ENCODE peak calls at places on chromosomes 12 and 14, in nine cellular contexts. One of them, this sample, is unnamed.

GRCh38 chr12:114476159-114476558 is 70.2 kb upstream of the TBX5 start:
- DNase-seq in caudate nucleus: no peak
- DNase-seq in heart right ventricle: no peak
- DNase-seq in RWPE1: no peak
- DNase-seq in uterus: no peak
- DNase-seq in GM23248: peak; percentile 81
- DNase-seq in CD4-positive, alpha-beta T cell: no peak
- DNase-seq in A549: no peak
- DNase-seq in ovary: no peak
- DNase-seq in this sample: no peak

GRCh38 chr14:101235042-101235871 is 326.0 kb upstream of the DIO3 start:
- DNase-seq in caudate nucleus: no peak
- DNase-seq in uterus: peak; percentile 54
- DNase-seq in CD4-positive, alpha-beta T cell: no peak
- DNase-seq in A549: peak; percentile 78
- DNase-seq in GM23248: peak; percentile 70
- DNase-seq in heart right ventricle: peak; percentile 55
- DNase-seq in RWPE1: peak; percentile 64
- DNase-seq in ovary: peak; percentile 48
- DNase-seq in this sample: peak; percentile 56

GRCh38 chr14:61388173-61388975 is 67.0 kb downstream of the PRKCH start:
- DNase-seq in ovary: no peak
- DNase-seq in caudate nucleus: no peak
- DNase-seq in heart right ventricle: no peak
- DNase-seq in uterus: no peak
- DNase-seq in A549: no peak
- DNase-seq in GM23248: peak; percentile 30
- DNase-seq in RWPE1: peak; percentile 84
- DNase-seq in CD4-positive, alpha-beta T cell: no peak
- DNase-seq in this sample: no peak

GRCh38 chr12:26527702-26528101 is 305.3 kb downstream of the ITPR2 start:
- DNase-seq in RWPE1: no peak
- DNase-seq in heart right ventricle: no peak
- DNase-seq in ovary: no peak
- DNase-seq in A549: no peak
- DNase-seq in GM23248: no peak
- DNase-seq in CD4-positive, alpha-beta T cell: no peak
- DNase-seq in uterus: no peak
- DNase-seq in caudate nucleus: no peak
- DNase-seq in this sample: no peak

GRCh38 chr12:106223485-106224391 is 24.1 kb downstream of the CKAP4 start:
- DNase-seq in heart right ventricle: peak; percentile 60
- DNase-seq in GM23248: peak; percentile 74
- DNase-seq in uterus: peak; percentile 77
- DNase-seq in caudate nucleus: no peak
- DNase-seq in RWPE1: peak; percentile 80
- DNase-seq in A549: peak; percentile 90
- DNase-seq in CD4-positive, alpha-beta T cell: peak; percentile 61
- DNase-seq in ovary: peak; percentile 84
- DNase-seq in this sample: peak; percentile 75

GRCh38 chr12:120767071-120768024 is 41.7 kb downstream of the ACADS start:
- DNase-seq in caudate nucleus: no peak
- DNase-seq in CD4-positive, alpha-beta T cell: no peak
- DNase-seq in heart right ventricle: no peak
- DNase-seq in A549: no peak
- DNase-seq in uterus: no peak
- DNase-seq in GM23248: no peak
- DNase-seq in RWPE1: no peak
- DNase-seq in ovary: no peak
- DNase-seq in this sample: no peak

GRCh38 chr14:82075566-82075965 is 541.9 kb upstream of the SEL1L start:
- DNase-seq in RWPE1: peak; percentile 8
- DNase-seq in CD4-positive, alpha-beta T cell: no peak
- DNase-seq in caudate nucleus: no peak
- DNase-seq in ovary: no peak
- DNase-seq in uterus: no peak
- DNase-seq in GM23248: peak; percentile 20
- DNase-seq in heart right ventricle: peak; percentile 18
- DNase-seq in A549: no peak
- DNase-seq in this sample: peak; percentile 73

GRCh38 chr14:98956616-98957015 is 315.4 kb downstream of the BCL11B start:
- DNase-seq in ovary: no peak
- DNase-seq in uterus: no peak
- DNase-seq in caudate nucleus: no peak
- DNase-seq in CD4-positive, alpha-beta T cell: no peak
- DNase-seq in GM23248: peak; percentile 8
- DNase-seq in heart right ventricle: no peak
- DNase-seq in A549: no peak
- DNase-seq in RWPE1: no peak
- DNase-seq in this sample: no peak

GRCh38 chr14:36514278-36515104 is 5.5 kb downstream of the NKX2-1 start:
- DNase-seq in RWPE1: no peak
- DNase-seq in heart right ventricle: no peak
- DNase-seq in A549: no peak
- DNase-seq in GM23248: no peak
- DNase-seq in CD4-positive, alpha-beta T cell: no peak
- DNase-seq in caudate nucleus: no peak
- DNase-seq in uterus: no peak
- DNase-seq in ovary: no peak
- DNase-seq in this sample: no peak

GRCh38 chr14:98924046-98924445 is 348.0 kb downstream of the BCL11B start:
- DNase-seq in caudate nucleus: no peak
- DNase-seq in A549: no peak
- DNase-seq in RWPE1: no peak
- DNase-seq in heart right ventricle: no peak
- DNase-seq in uterus: no peak
- DNase-seq in ovary: no peak
- DNase-seq in CD4-positive, alpha-beta T cell: no peak
- DNase-seq in GM23248: no peak
- DNase-seq in this sample: no peak

DNA sequence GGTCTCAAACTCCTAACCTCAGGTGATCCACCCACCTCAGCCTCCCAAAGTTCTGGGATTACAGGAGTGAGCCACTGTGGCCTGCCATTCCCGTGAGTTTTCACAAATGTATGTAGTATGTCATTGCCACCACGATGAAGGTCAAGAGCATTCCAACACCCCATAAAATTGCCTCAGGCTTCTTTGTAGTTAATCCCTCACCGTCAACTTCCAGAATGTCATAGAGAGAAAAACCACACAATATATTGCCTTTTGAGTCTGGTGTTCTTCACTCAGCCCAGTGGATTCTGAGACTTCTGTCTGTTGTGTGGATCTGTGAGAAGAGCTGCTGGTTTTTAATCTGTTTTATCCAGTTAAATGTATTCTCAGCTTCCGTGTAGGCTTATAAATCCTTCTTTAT is 12.6 kb upstream of the CFAP251 start:
- DNase-seq in CD4-positive, alpha-beta T cell: no peak
- DNase-seq in caudate nucleus: no peak
- DNase-seq in A549: no peak
- DNase-seq in ovary: no peak
- DNase-seq in uterus: no peak
- DNase-seq in heart right ventricle: no peak
- DNase-seq in RWPE1: no peak
- DNase-seq in GM23248: no peak
- DNase-seq in this sample: no peak
- H3K27ac ChIP-seq in CD4-positive, alpha-beta T cell: no peak overlapping the region
- H3K27ac ChIP-seq in caudate nucleus: no peak overlapping the region
- H3K27ac ChIP-seq in A549: no peak overlapping the region
- H3K27ac ChIP-seq in ovary: no peak overlapping the region
- H3K27ac ChIP-seq in uterus: no peak overlapping the region
- H3K27ac ChIP-seq in heart right ventricle: no peak overlapping the region
- H3K27ac ChIP-seq in RWPE1: peak overlapping the region; percentile 21
- H3K27ac ChIP-seq in GM23248: no peak overlapping the region
- H3K27ac ChIP-seq in this sample: no peak overlapping the region

DNA sequence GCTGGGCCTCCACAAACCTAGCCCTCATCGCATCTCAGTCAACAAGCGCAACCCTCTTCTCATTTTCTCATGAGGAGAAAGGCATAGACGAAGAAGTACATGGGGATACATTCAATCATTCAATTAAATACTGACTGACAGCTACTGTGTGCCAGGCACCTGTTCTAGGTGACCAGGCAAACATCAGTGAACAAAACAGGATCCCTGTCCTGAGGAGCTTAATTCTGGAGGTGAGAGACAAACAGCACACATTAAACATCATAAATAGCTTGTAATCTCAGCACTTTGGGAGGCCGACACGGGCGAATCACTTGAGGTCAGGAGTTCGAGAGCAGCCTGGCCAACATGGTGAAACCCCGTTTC is 362 bp upstream of the ACYP1 start:
- DNase-seq in ovary: no peak
- DNase-seq in CD4-positive, alpha-beta T cell: no peak
- DNase-seq in uterus: no peak
- DNase-seq in heart right ventricle: no peak
- DNase-seq in GM23248: no peak
- DNase-seq in A549: no peak
- DNase-seq in RWPE1: no peak
- DNase-seq in caudate nucleus: no peak
- DNase-seq in this sample: no peak
- H3K27ac ChIP-seq in ovary: no peak overlapping the region
- H3K27ac ChIP-seq in CD4-positive, alpha-beta T cell: peak overlapping the region; percentile 59
- H3K27ac ChIP-seq in uterus: peak overlapping the region; percentile 86
- H3K27ac ChIP-seq in heart right ventricle: peak overlapping the region; percentile 78
- H3K27ac ChIP-seq in GM23248: no peak overlapping the region
- H3K27ac ChIP-seq in A549: no peak overlapping the region
- H3K27ac ChIP-seq in RWPE1: peak overlapping the region; percentile 89
- H3K27ac ChIP-seq in caudate nucleus: no peak overlapping the region
- H3K27ac ChIP-seq in this sample: no peak overlapping the region

DNA sequence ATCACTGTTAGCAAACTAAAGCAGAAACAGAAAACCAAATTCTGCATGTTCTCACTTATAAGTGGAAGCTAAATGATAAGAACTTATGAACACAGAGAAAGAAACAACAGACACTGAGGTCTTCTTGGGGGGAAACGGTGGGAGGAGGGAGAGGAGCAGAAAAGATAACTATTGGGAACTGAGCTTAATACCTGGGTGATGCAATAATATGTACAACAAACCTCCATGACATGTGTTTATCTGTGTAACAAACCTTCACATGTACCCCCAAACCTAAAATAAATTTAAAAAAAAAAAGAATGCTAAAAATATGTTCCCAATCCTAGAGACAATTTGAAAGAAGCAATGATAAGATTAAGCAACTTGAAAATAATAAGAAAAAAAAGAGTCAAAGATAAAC is 89.5 kb downstream of the SOX5 start:
- DNase-seq in heart right ventricle: no peak
- DNase-seq in CD4-positive, alpha-beta T cell: no peak
- DNase-seq in caudate nucleus: no peak
- DNase-seq in RWPE1: no peak
- DNase-seq in A549: no peak
- DNase-seq in GM23248: no peak
- DNase-seq in uterus: no peak
- DNase-seq in ovary: no peak
- DNase-seq in this sample: no peak
- H3K27ac ChIP-seq in heart right ventricle: no peak overlapping the region
- H3K27ac ChIP-seq in CD4-positive, alpha-beta T cell: no peak overlapping the region
- H3K27ac ChIP-seq in caudate nucleus: no peak overlapping the region
- H3K27ac ChIP-seq in RWPE1: no peak overlapping the region
- H3K27ac ChIP-seq in A549: no peak overlapping the region
- H3K27ac ChIP-seq in GM23248: no peak overlapping the region
- H3K27ac ChIP-seq in uterus: no peak overlapping the region
- H3K27ac ChIP-seq in ovary: no peak overlapping the region
- H3K27ac ChIP-seq in this sample: no peak overlapping the region

GRCh38 chr14:90491221-90491867 is 94.5 kb downstream of the CALM1 start:
- DNase-seq in RWPE1: no peak
- DNase-seq in ovary: peak; percentile 87
- DNase-seq in A549: no peak
- DNase-seq in GM23248: peak; percentile 67
- DNase-seq in caudate nucleus: peak; percentile 20
- DNase-seq in CD4-positive, alpha-beta T cell: no peak
- DNase-seq in heart right ventricle: peak; percentile 72
- DNase-seq in uterus: peak; percentile 94
- DNase-seq in this sample: no peak

GRCh38 chr14:90490727-90491050 is 93.9 kb downstream of the CALM1 start:
- DNase-seq in uterus: no peak
- DNase-seq in GM23248: no peak
- DNase-seq in caudate nucleus: no peak
- DNase-seq in heart right ventricle: no peak
- DNase-seq in ovary: no peak
- DNase-seq in A549: no peak
- DNase-seq in RWPE1: no peak
- DNase-seq in CD4-positive, alpha-beta T cell: no peak
- DNase-seq in this sample: no peak

GRCh38 chr14:90489306-90489705 is 92.5 kb downstream of the CALM1 start:
- DNase-seq in caudate nucleus: no peak
- DNase-seq in GM23248: no peak
- DNase-seq in uterus: no peak
- DNase-seq in heart right ventricle: no peak
- DNase-seq in RWPE1: no peak
- DNase-seq in A549: no peak
- DNase-seq in CD4-positive, alpha-beta T cell: no peak
- DNase-seq in ovary: no peak
- DNase-seq in this sample: no peak

GRCh38 chr14:90489916-90490726 is 93.3 kb downstream of the CALM1 start:
- DNase-seq in GM23248: peak; percentile 37
- DNase-seq in A549: no peak
- DNase-seq in caudate nucleus: no peak
- DNase-seq in ovary: no peak
- DNase-seq in RWPE1: no peak
- DNase-seq in uterus: no peak
- DNase-seq in CD4-positive, alpha-beta T cell: no peak
- DNase-seq in heart right ventricle: no peak
- DNase-seq in this sample: no peak

GRCh38 chr14:90491868-90492560 is 95.2 kb downstream of the CALM1 start:
- DNase-seq in CD4-positive, alpha-beta T cell: no peak
- DNase-seq in heart right ventricle: no peak
- DNase-seq in A549: no peak
- DNase-seq in RWPE1: no peak
- DNase-seq in ovary: no peak
- DNase-seq in caudate nucleus: no peak
- DNase-seq in GM23248: peak; percentile 40
- DNase-seq in uterus: peak; percentile 29
- DNase-seq in this sample: no peak
- H3K27ac ChIP-seq in CD4-positive, alpha-beta T cell: no peak overlapping the region
- H3K27ac ChIP-seq in heart right ventricle: peak overlapping the region; percentile 9
- H3K27ac ChIP-seq in A549: no peak overlapping the region
- H3K27ac ChIP-seq in RWPE1: no peak overlapping the region
- H3K27ac ChIP-seq in ovary: no peak overlapping the region
- H3K27ac ChIP-seq in caudate nucleus: peak overlapping the region; percentile 89
- H3K27ac ChIP-seq in GM23248: no peak overlapping the region
- H3K27ac ChIP-seq in uterus: peak overlapping the region; percentile 53
- H3K27ac ChIP-seq in this sample: peak overlapping the region; percentile 37